ENCODE peak calls at places on chromosome 12, in nine cellular contexts. D, U, N, H, K, T, E, S and B are unnamed samples.

GRCh38 chr12:105343836-105344235 is 13.3 kb downstream of the C12orf75 start:
- DNase-seq in D (no peak), U (no peak), N (no peak), H (no peak), K (no peak), T (no peak), E (no peak), S (no peak), B (no peak)

GRCh38 chr12:106358410-106359241 is 1.1 kb downstream of the POLR3B start:
- DNase-seq in D (no peak), U (no peak), N (no peak), H (peak), K (peak), T (no peak), E (no peak), S (no peak), B (peak)

GRCh38 chr12:111444706-111445310 is 39.1 kb downstream of the SH2B3 start:
- DNase-seq in D (no peak), U (peak), N (peak), H (peak), K (no peak), T (peak), E (peak), S (no peak), B (no peak)

GRCh38 chr12:122080149-122081107 is 1.9 kb downstream of the MLXIP start:
- DNase-seq in D (peak), U (no peak), N (peak), H (no peak), K (peak), T (no peak), E (peak), S (peak), B (peak)

GRCh38 chr12:86264451-86265328 is 8.5 kb upstream of the MGAT4C start:
- DNase-seq in D (peak), U (no peak), N (no peak), H (peak), K (peak), T (no peak), E (no peak), S (no peak), B (no peak)

GRCh38 chr12:123237646-123238329 is 4.6 kb downstream of the MTRFR start:
- DNase-seq in D (peak), U (peak), N (peak), H (peak), K (peak), T (peak), E (peak), S (peak), B (no peak)

GRCh38 chr12:49998453-49998852 is 25.7 kb downstream of the AQP6 start:
- DNase-seq in D (no peak), U (no peak), N (no peak), H (no peak), K (no peak), T (no peak), E (no peak), S (no peak), B (no peak)

GRCh38 chr12:131357920-131358319 is 353.0 kb upstream of the SFSWAP start:
- DNase-seq in D (no peak), U (no peak), N (no peak), H (no peak), K (no peak), T (no peak), E (no peak), S (no peak), B (no peak)

GRCh38 chr12:89525002-89525823 is 617 bp upstream of the GALNT4 start:
- DNase-seq in D (peak), U (peak), N (no peak), H (peak), K (peak), T (peak), E (peak), S (no peak), B (no peak)

GRCh38 chr12:110741371-110741770 is 1.3 kb downstream of the PPP1CC start:
- DNase-seq in D (no peak), U (no peak), N (no peak), H (no peak), K (peak), T (no peak), E (no peak), S (no peak), B (no peak)

GRCh38 chr12:125193798-125194562 is 128.7 kb downstream of the AACS start:
- DNase-seq in D (peak), U (no peak), N (no peak), H (no peak), K (peak), T (no peak), E (no peak), S (no peak), B (no peak)

GRCh38 chr12:130254476-130255276 is 83.0 kb upstream of the PIWIL1 start:
- DNase-seq in D (no peak), U (no peak), N (no peak), H (no peak), K (no peak), T (no peak), E (no peak), S (no peak), B (no peak)

GRCh38 chr12:131135786-131136538 is 182.3 kb downstream of the ADGRD1 start:
- DNase-seq in D (no peak), U (no peak), N (no peak), H (no peak), K (no peak), T (no peak), E (no peak), S (no peak), B (no peak)

GRCh38 chr12:56129210-56129691 is 1.2 kb downstream of the ESYT1 start:
- DNase-seq in D (peak), U (peak), N (peak), H (peak), K (peak), T (peak), E (peak), S (no peak), B (no peak)

GRCh38 chr12:24535334-24536019 is 413.4 kb downstream of the BCAT1 start:
- DNase-seq in D (no peak), U (no peak), N (no peak), H (no peak), K (no peak), T (no peak), E (no peak), S (no peak), B (no peak)

GRCh38 chr12:24530689-24531088 is 418.2 kb downstream of the BCAT1 start:
- DNase-seq in D (no peak), U (no peak), N (no peak), H (no peak), K (no peak), T (no peak), E (no peak), S (no peak), B (no peak)

GRCh38 chr12:24533953-24534352 is 414.9 kb downstream of the BCAT1 start:
- DNase-seq in D (no peak), U (no peak), N (no peak), H (no peak), K (no peak), T (no peak), E (no peak), S (no peak), B (no peak)

GRCh38 chr12:24537241-24537860 is 411.6 kb downstream of the BCAT1 start:
- DNase-seq in D (no peak), U (no peak), N (no peak), H (no peak), K (no peak), T (no peak), E (no peak), S (no peak), B (no peak)

GRCh38 chr12:24534632-24535031 is 414.3 kb downstream of the BCAT1 start:
- DNase-seq in D (no peak), U (no peak), N (no peak), H (peak), K (no peak), T (no peak), E (no peak), S (no peak), B (no peak)
- H3K4me3 ChIP-seq in D (no peak), U (no peak), N (no peak), H (no peak), K (no peak), T (no peak), E (no peak), S (no peak), B (no peak)

GRCh38 chr12:29611906-29612305 is 114.4 kb upstream of the OVCH1 start:
- DNase-seq in D (no peak), U (no peak), N (no peak), H (no peak), K (no peak), T (no peak), E (no peak), S (peak), B (peak)

GRCh38 chr12:29608581-29608980 is 111.1 kb upstream of the OVCH1 start:
- DNase-seq in D (no peak), U (no peak), N (no peak), H (no peak), K (no peak), T (no peak), E (no peak), S (no peak), B (no peak)

GRCh38 chr12:29612912-29613311 is 115.4 kb upstream of the OVCH1 start:
- DNase-seq in D (peak), U (no peak), N (no peak), H (no peak), K (no peak), T (no peak), E (no peak), S (no peak), B (no peak)

GRCh38 chr12:29610473-29611174 is 113.1 kb upstream of the OVCH1 start:
- DNase-seq in D (peak), U (no peak), N (no peak), H (no peak), K (no peak), T (no peak), E (no peak), S (no peak), B (no peak)

GRCh38 chr12:29609431-29610215 is 112.1 kb upstream of the OVCH1 start:
- DNase-seq in D (no peak), U (no peak), N (no peak), H (no peak), K (no peak), T (no peak), E (no peak), S (no peak), B (no peak)
- H3K4me3 ChIP-seq in D (no peak), U (no peak), N (no peak), H (no peak), K (no peak), T (no peak), E (no peak), S (no peak), B (no peak)

GRCh38 chr12:54028324-54029201 is at the start of gene HOXC6:
- DNase-seq in D (peak), U (no peak), N (no peak), H (no peak), K (no peak), T (no peak), E (no peak), S (no peak), B (peak)
- H3K4me3 ChIP-seq in D (peak), U (no peak), N (peak), H (no peak), K (no peak), T (no peak), E (no peak), S (no peak), B (peak)

GRCh38 chr12:27781680-27782079 is 1.6 kb upstream of the MANSC4 start:
- DNase-seq in D (no peak), U (no peak), N (no peak), H (no peak), K (no peak), T (no peak), E (no peak), S (no peak), B (peak)
- H3K4me3 ChIP-seq in D (peak), U (no peak), N (no peak), H (peak), K (no peak), T (no peak), E (peak), S (peak), B (peak)

DNA sequence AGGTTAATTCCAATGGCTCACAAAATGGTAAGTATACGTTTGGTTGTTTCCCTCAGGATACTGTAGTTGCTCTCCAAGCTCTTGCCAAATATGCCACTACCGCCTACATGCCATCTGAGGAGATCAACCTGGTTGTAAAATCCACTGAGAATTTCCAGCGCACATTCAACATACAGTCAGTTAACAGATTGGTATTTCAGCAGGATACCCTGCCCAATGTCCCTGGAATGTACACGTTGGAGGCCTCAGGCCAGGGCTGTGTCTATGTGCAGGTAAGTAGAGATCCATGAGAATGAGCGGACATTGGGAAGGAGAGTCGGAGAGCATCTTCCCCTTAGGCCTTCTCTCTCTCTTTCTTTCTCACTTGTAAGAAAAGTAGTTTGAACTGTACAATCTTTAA is 45.4 kb downstream of the A2ML1 start:
- DNase-seq in D (no peak), U (no peak), N (no peak), H (no peak), K (no peak), T (no peak), E (no peak), S (no peak), B (no peak)
- H3K4me3 ChIP-seq in D (no peak), U (no peak), N (no peak), H (no peak), K (no peak), T (no peak), E (no peak), S (no peak), B (no peak)

GRCh38 chr12:51924551-51925399 is 17.5 kb downstream of the ACVRL1 start:
- DNase-seq in D (no peak), U (no peak), N (no peak), H (no peak), K (no peak), T (no peak), E (no peak), S (no peak), B (no peak)

GRCh38 chr12:51922762-51923505 is 15.6 kb downstream of the ACVRL1 start:
- DNase-seq in D (peak), U (no peak), N (peak), H (no peak), K (no peak), T (no peak), E (peak), S (no peak), B (peak)

GRCh38 chr12:51922146-51922545 is 14.8 kb downstream of the ACVRL1 start:
- DNase-seq in D (no peak), U (no peak), N (no peak), H (no peak), K (no peak), T (no peak), E (no peak), S (no peak), B (no peak)

GRCh38 chr12:51925400-51926063 is 18.2 kb downstream of the ACVRL1 start:
- DNase-seq in D (no peak), U (no peak), N (no peak), H (no peak), K (no peak), T (no peak), E (no peak), S (no peak), B (no peak)

DNA sequence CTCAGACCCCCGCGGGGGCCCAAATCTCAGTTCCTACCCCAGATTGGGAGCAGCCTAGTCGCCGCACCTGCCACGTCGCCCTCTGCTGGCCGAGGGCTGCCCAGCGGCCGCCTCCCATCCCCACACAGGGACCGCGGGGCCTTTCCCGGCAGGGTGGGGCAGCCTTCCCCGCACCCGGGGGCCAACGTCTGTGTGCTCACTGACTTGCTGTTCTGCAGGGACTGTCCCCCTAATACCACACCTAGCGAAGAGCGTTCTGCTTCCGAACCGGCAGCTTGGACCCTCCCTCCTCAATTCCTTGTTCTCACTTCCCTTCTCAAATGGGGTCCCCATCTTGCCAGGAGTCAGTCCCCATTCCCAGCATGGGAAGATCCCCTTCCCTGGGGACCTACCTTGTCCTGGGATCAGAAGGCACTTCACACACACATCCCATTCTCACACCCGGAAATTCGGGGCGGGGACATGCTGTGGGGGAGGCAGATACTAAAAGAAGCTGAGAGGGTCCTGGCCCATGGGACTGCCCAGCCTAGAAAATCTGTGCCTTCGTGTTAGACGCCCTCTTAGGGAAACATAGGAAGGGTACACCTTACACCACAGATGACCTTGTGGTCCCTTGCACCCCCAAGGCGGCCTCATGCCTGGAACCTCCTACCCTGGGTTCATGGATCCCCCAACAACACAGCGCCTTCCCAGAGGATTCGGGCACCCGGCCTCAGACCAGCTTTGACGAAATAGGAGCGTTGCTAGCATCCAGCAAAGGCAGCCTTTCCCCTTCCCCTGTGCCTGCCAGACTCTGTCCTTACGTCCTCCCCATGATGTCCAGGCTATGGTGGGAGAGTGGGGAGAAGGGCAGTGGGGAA is 16.4 kb downstream of the ACVRL1 start:
- DNase-seq in D (peak), U (peak), N (peak), H (peak), K (no peak), T (peak), E (peak), S (no peak), B (no peak)
- H3K4me3 ChIP-seq in D (no peak), U (no peak), N (peak), H (peak), K (no peak), T (no peak), E (no peak), S (no peak), B (peak)

DNA sequence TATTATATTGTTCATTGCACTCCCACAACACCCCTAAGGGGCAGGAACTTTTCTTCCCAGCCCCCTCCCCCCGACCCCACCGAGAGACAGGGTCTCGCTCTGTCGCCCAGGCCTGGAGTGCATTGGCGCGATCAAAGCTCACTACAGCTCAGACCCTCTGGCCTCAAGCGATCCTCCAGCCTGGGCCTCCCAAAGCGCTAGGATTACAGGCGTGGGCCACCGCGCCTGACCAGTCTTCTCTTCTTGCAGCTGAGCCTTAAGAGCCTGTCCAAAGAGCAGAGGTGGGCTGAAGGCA is 310 bp upstream of the UNG start:
- DNase-seq in D (no peak), U (no peak), N (no peak), H (no peak), K (no peak), T (no peak), E (no peak), S (no peak), B (no peak)
- H3K4me3 ChIP-seq in D (peak), U (no peak), N (peak), H (peak), K (no peak), T (no peak), E (no peak), S (peak), B (peak)

GRCh38 chr12:91177380-91177779 is 5.2 kb downstream of the DCN start:
- DNase-seq in D (no peak), U (no peak), N (no peak), H (no peak), K (no peak), T (no peak), E (no peak), S (no peak), B (no peak)

GRCh38 chr12:91178139-91178561 is 4.5 kb downstream of the DCN start:
- DNase-seq in D (peak), U (no peak), N (no peak), H (no peak), K (peak), T (no peak), E (peak), S (no peak), B (no peak)

GRCh38 chr12:91179315-91179714 is 3.3 kb downstream of the DCN start:
- DNase-seq in D (peak), U (no peak), N (peak), H (no peak), K (peak), T (no peak), E (peak), S (no peak), B (no peak)

GRCh38 chr12:91180162-91180561 is 2.5 kb downstream of the DCN start:
- DNase-seq in D (no peak), U (no peak), N (no peak), H (no peak), K (no peak), T (no peak), E (no peak), S (no peak), B (no peak)

GRCh38 chr12:91178801-91179200 is 3.8 kb downstream of the DCN start:
- DNase-seq in D (no peak), U (no peak), N (no peak), H (no peak), K (no peak), T (no peak), E (no peak), S (no peak), B (no peak)
- H3K4me3 ChIP-seq in D (no peak), U (no peak), N (peak), H (peak), K (no peak), T (no peak), E (peak), S (peak), B (peak)